ENCODE peak calls at places on chromosomes 11 and 22, in nine cellular contexts. D is activated B cell treated with CpG ODN at 0.5 μM for 24 hours; Q is NCI-H1930; F is cardiac fibroblast; O is NB4; K is stimulated activated CD8-positive, alpha-beta memory T cell treated with anti-CD3 and anti-CD28 coated beads, Interleukin-15, amount 100 ng/mL, for 48 hours; C is activated CD4-positive, alpha-beta T cell treated with anti-CD3 and anti-CD28 coated beads, Interleukin-2, amount 50 U/mL, for 4 hours; S is stimulated activated CD4-positive, alpha-beta T cell treated with anti-CD3 and anti-CD28 coated beads, Interleukin-4, amount 100 ng/mL, for 1 hour; E is mesothelial cell of epicardium. W is an unnamed sample.
A peak's percentile ranks its signal among the peaks of the same experiment; 100 is the strongest.

GRCh38 chr11:108206171-108206570 is 16.3 kb downstream of the NPAT start:
- DNase-seq in E (no peak), O (no peak), K (no peak), S (no peak), Q (no peak), D (no peak), C (no peak), F (no peak), W (no peak)

GRCh38 chr11:104918113-104918824 is 20.0 kb upstream of the CASP12 start:
- DNase-seq in S (no peak), C (no peak), E (no peak), F (peak; percentile 82), D (no peak), Q (no peak), O (peak; percentile 15), K (no peak), W (no peak)

GRCh38 chr22:36756746-36757607 is 18.9 kb downstream of the IFT27 start:
- DNase-seq in S (no peak), D (no peak), E (no peak), O (no peak), Q (no peak), C (no peak), K (no peak), F (no peak), W (no peak)

GRCh38 chr11:3224730-3225098 is 6.1 kb upstream of the MRGPRG start:
- DNase-seq in S (no peak), O (no peak), F (no peak), Q (no peak), D (no peak), K (no peak), E (no peak), C (no peak), W (no peak)

GRCh38 chr22:43260346-43260745 is 73.4 kb upstream of the TTLL12 start:
- DNase-seq in O (no peak), E (no peak), Q (no peak), D (no peak), F (no peak), C (no peak), S (no peak), K (no peak), W (no peak)

GRCh38 chr22:20930004-20930403 is 12.8 kb downstream of the CRKL start:
- DNase-seq in E (no peak), C (no peak), K (no peak), D (no peak), S (no peak), O (no peak), F (no peak), Q (no peak), W (no peak)

GRCh38 chr11:119195680-119196079 is 10.4 kb downstream of the NHERF4 start:
- DNase-seq in K (no peak), O (no peak), E (no peak), D (no peak), S (no peak), C (no peak), F (peak; percentile 62), Q (no peak), W (no peak)

GRCh38 chr11:111870522-111870886 is 877 bp downstream of the ALG9 start:
- DNase-seq in E (no peak), K (no peak), C (no peak), F (no peak), O (no peak), S (no peak), Q (no peak), D (no peak), W (no peak)

GRCh38 chr22:40898850-40899357 is 37.0 kb upstream of the DNAJB7 start:
- DNase-seq in S (no peak), F (peak; percentile 72), D (no peak), E (no peak), K (no peak), Q (peak; percentile 27), O (peak; percentile 64), C (no peak), W (no peak)

GRCh38 chr22:50276143-50276542 is 6.0 kb upstream of the MAPK11 start:
- DNase-seq in K (peak; percentile 43), D (no peak), Q (peak; percentile 8), O (peak; percentile 85), S (peak; percentile 28), F (peak; percentile 56), C (no peak), E (no peak), W (peak; percentile 15)

GRCh38 chr22:27573992-27574391 is 227.6 kb downstream of the MN1 start:
- DNase-seq in O (peak; percentile 15), Q (no peak), F (peak; percentile 14), D (no peak), E (no peak), K (no peak), S (no peak), C (no peak), W (no peak)

GRCh38 chr22:50701428-50702154 is 29.0 kb downstream of the SHANK3 start:
- DNase-seq in F (no peak), E (no peak), C (no peak), O (no peak), Q (no peak), K (no peak), D (no peak), S (no peak), W (no peak)

GRCh38 chr11:8533332-8533731 is 60.7 kb downstream of the STK33 start:
- DNase-seq in S (no peak), C (no peak), Q (no peak), D (no peak), K (no peak), E (no peak), O (no peak), F (no peak), W (no peak)

GRCh38 chr11:131157678-131158077 is 212.7 kb upstream of the NTM start:
- DNase-seq in C (no peak), D (no peak), O (no peak), K (no peak), F (no peak), Q (no peak), S (no peak), E (no peak), W (no peak)

GRCh38 chr11:74571062-74571399 is 21.4 kb upstream of the POLD3 start:
- DNase-seq in C (no peak), F (no peak), D (no peak), Q (no peak), S (no peak), E (no peak), K (no peak), O (no peak), W (no peak)

GRCh38 chr11:106224172-106224571 is 146.7 kb downstream of the AASDHPPT start:
- DNase-seq in S (no peak), O (no peak), F (no peak), Q (no peak), E (no peak), D (no peak), K (no peak), C (no peak), W (no peak)